ENCODE peak calls at places on chromosomes 16 and 17, in seven cellular contexts. L is T47D, A is NCI-H1105, T is NCI-H2107, M is iris pigment epithelial cell, N is left kidney, S is NCI-H460. G is an unnamed sample.

GRCh38 chr17:48738803-48739526 is 10.4 kb upstream of the HOXB13 start:
- DNase-seq in M (no peak), L (peak; percentile 39), A (no peak), T (no peak), N (no peak), S (no peak), G (no peak)

GRCh38 chr17:40362696-40363479 is 1.6 kb downstream of the GJD3 start:
- DNase-seq in M (peak; percentile 81), S (peak; percentile 71), N (peak; percentile 93), L (peak; percentile 93), A (peak; percentile 36), T (peak; percentile 47), G (peak; percentile 48)

GRCh38 chr16:9996191-9996590 is 186.0 kb downstream of the GRIN2A start:
- DNase-seq in A (no peak), L (no peak), N (peak; percentile 93), S (no peak), M (no peak), T (no peak), G (no peak)

GRCh38 chr17:42832213-42832933 is 824 bp upstream of the PSME3 start:
- DNase-seq in N (no peak), T (no peak), L (no peak), M (no peak), A (no peak), S (no peak), G (no peak)

GRCh38 chr17:40522250-40522960 is 21.0 kb upstream of the TNS4 start:
- DNase-seq in L (no peak), A (no peak), T (no peak), M (peak; percentile 62), N (no peak), S (no peak), G (no peak)

GRCh38 chr17:32302037-32302436 is 36.4 kb downstream of the RHBDL3 start:
- DNase-seq in N (no peak), L (no peak), A (no peak), M (no peak), S (no peak), T (no peak), G (no peak)

GRCh38 chr17:3583456-3583855 is 25.8 kb downstream of the TRPV1 start:
- DNase-seq in L (no peak), N (no peak), T (no peak), M (no peak), A (no peak), S (no peak), G (no peak)

GRCh38 chr17:8152112-8152775 is at the start of gene PER1:
- DNase-seq in L (peak; percentile 95), M (peak; percentile 97), S (peak; percentile 95), T (peak; percentile 45), A (peak; percentile 92), N (peak; percentile 98), G (peak; percentile 63)